ENCODE peak calls at places on chromosome 21, in eight cellular contexts. M, U, T, X, P, F, Q and R are unnamed samples.

GRCh38 chr21:41564871-41565281 is 56.9 kb upstream of the TMPRSS2 start:
- DNase-seq in M (peak; percentile 90), F (peak; percentile 67), T (no peak), U (peak; percentile 55), P (no peak), Q (peak; percentile 45), X (no peak), R (no peak)

GRCh38 chr21:42254631-42255030 is 35.7 kb downstream of the ABCG1 start:
- DNase-seq in P (peak; percentile 9), U (no peak), F (no peak), Q (no peak), T (no peak), M (no peak), X (no peak), R (no peak)

GRCh38 chr21:38136201-38136600 is 120.6 kb upstream of the KCNJ15 start:
- DNase-seq in Q (peak; percentile 46), P (no peak), T (no peak), X (peak; percentile 6), M (peak; percentile 42), U (peak; percentile 50), F (no peak), R (no peak)

GRCh38 chr21:42460391-42461184 is 35.4 kb downstream of the RSPH1 start:
- DNase-seq in M (no peak), X (no peak), T (peak; percentile 95), U (no peak), F (no peak), Q (no peak), P (no peak), R (peak; percentile 59)

GRCh38 chr21:33650929-33651505 is 8.7 kb downstream of the ITSN1 start:
- DNase-seq in M (no peak), U (no peak), Q (no peak), T (no peak), F (no peak), X (peak; percentile 55), P (no peak), R (no peak)

GRCh38 chr21:42294273-42294880 is 20.8 kb downstream of the TFF3 start:
- DNase-seq in M (no peak), U (no peak), X (no peak), F (no peak), T (no peak), Q (no peak), P (no peak), R (no peak)

GRCh38 chr21:39184050-39184980 is 1.1 kb upstream of the PSMG1 start:
- DNase-seq in T (peak; percentile 37), Q (peak; percentile 25), U (peak; percentile 5), P (no peak), X (no peak), F (no peak), M (no peak), R (no peak)

GRCh38 chr21:23452384-23453083 is 2154.7 kb downstream of the MRPL39 start:
- DNase-seq in Q (peak; percentile 13), T (no peak), M (no peak), U (no peak), P (no peak), X (no peak), F (no peak), R (no peak)

GRCh38 chr21:17613242-17613676 is 558 bp upstream of the BTG3 start:
- DNase-seq in Q (no peak), T (peak; percentile 29), M (peak; percentile 26), U (no peak), P (peak; percentile 49), X (no peak), F (no peak), R (peak; percentile 38)

GRCh38 chr21:41677671-41678015 is 89.2 kb downstream of the RIPK4 start:
- DNase-seq in P (no peak), M (no peak), Q (peak; percentile 77), X (no peak), F (no peak), T (no peak), U (no peak), R (no peak)

GRCh38 chr21:17388226-17388625 is 124.6 kb upstream of the CXADR start:
- DNase-seq in U (no peak), M (no peak), F (no peak), X (no peak), Q (no peak), P (no peak), T (peak; percentile 88), R (no peak)

GRCh38 chr21:46060596-46061061 is 37.3 kb upstream of the COL6A2 start:
- DNase-seq in Q (peak; percentile 99), U (peak; percentile 93), P (peak; percentile 84), T (no peak), X (peak; percentile 100), M (peak; percentile 100), F (peak; percentile 99), R (no peak)

GRCh38 chr21:45523411-45524101 is 18.7 kb downstream of the SLC19A1 start:
- DNase-seq in U (no peak), Q (no peak), P (peak; percentile 14), X (no peak), F (no peak), M (no peak), T (no peak), R (no peak)

DNA sequence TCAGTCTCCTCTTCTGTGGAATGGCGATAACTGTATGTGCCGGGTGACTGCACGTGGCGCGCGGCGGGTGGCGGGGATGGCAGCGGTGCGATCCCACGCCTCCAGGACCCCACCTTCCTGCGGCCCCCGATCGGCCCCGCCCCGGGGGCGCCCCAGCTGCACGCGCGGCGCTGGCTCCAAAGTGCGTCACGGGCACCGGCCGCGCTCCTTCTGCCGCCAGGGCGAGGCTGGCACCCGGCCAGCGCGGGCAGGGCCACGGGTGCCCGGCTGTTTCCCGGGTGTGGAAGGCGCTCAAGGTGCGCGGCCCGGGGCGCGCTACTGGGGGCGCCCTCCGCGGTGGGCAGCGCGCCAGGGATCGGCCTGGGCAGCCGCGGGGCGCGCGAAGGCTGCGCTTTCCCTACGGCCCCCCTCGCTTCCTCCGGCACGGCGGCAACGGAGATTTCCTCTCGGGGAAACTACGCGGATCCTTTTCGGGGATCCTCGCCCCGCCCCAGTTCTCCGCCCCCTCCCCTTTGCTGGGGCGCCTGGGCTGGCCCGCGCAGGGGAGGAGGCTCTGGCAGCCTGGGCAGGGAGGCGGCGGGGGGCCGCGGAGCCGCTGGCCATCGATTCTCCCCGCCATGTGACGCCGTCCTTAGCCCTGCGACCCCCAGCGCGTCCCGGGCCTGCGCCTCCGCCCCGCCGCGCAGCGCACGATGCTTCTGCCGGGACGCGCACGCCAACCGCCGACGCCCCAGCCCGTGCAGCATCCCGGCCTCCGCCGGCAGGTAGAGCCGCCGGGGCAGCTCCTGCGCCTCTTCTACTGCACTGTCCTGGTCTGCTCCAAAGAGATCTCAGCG is at the start of gene EVA1C:
- DNase-seq in F (no peak), P (peak; percentile 75), X (peak; percentile 30), U (no peak), M (no peak), T (no peak), Q (peak; percentile 71), R (no peak)
- TF ChIP-seq CTCF in F (no peak), P (no peak), X (peak; percentile 9), U (peak; percentile 41), M (no peak), T (no peak), Q (no peak), R (no peak)

DNA sequence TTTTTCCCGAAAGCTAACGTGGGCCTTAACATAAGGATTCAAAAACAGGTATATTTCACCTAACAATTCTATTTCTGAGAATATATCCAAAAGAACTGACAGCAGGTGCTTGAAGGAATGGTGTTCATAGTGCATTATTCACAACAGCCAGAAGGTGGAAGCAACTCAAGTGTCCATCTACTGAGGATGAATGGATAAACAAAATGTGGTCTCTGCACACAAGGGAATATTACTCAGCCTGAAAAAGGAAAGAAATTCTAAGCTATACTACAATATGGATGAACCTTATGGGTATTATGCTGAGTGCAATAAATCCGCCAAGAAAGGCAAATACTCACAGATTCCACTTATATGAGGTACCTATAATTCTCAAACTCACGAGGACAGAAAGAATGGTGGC is 6.1 kb upstream of the RIPPLY3 start:
- DNase-seq in Q (peak; percentile 49), X (no peak), P (no peak), T (no peak), F (no peak), M (no peak), U (no peak), R (no peak)
- TF ChIP-seq CTCF in Q (peak; percentile 57), X (no peak), P (no peak), T (peak; percentile 32), F (no peak), M (no peak), U (peak; percentile 48), R (no peak)

GRCh38 chr21:31682625-31683024 is 23.1 kb downstream of the SOD1 start:
- DNase-seq in M (peak; percentile 28), F (no peak), T (no peak), P (no peak), U (peak; percentile 11), Q (no peak), X (peak; percentile 52), R (no peak)

GRCh38 chr21:31687108-31687507 is 27.6 kb downstream of the SOD1 start:
- DNase-seq in P (no peak), F (no peak), Q (no peak), T (no peak), X (peak; percentile 11), U (no peak), M (no peak), R (no peak)

GRCh38 chr21:31686272-31686913 is 26.9 kb downstream of the SOD1 start:
- DNase-seq in M (no peak), U (no peak), F (no peak), T (no peak), Q (no peak), P (no peak), X (no peak), R (no peak)

GRCh38 chr21:31683029-31683428 is 23.5 kb downstream of the SOD1 start:
- DNase-seq in X (no peak), F (no peak), Q (peak; percentile 15), M (no peak), U (no peak), T (no peak), P (no peak), R (no peak)

GRCh38 chr21:31684918-31685317 is 25.4 kb downstream of the SOD1 start:
- DNase-seq in U (no peak), Q (no peak), F (no peak), T (no peak), X (no peak), M (no peak), P (no peak), R (no peak)
- TF ChIP-seq CTCF in U (no peak), Q (no peak), F (no peak), T (no peak), X (no peak), M (no peak), P (no peak), R (no peak)

GRCh38 chr21:44304041-44304738 is 4.3 kb downstream of the PFKL start:
- DNase-seq in Q (no peak), X (no peak), P (no peak), T (no peak), F (no peak), U (no peak), M (no peak), R (no peak)

GRCh38 chr21:44305691-44306090 is 5.8 kb downstream of the PFKL start:
- DNase-seq in P (no peak), X (no peak), M (no peak), U (no peak), F (no peak), Q (no peak), T (no peak), R (no peak)

GRCh38 chr21:44303490-44303981 is 3.7 kb downstream of the PFKL start:
- DNase-seq in U (no peak), X (no peak), M (no peak), Q (no peak), F (no peak), P (no peak), T (peak; percentile 50), R (no peak)

GRCh38 chr21:44306926-44307687 is 7.3 kb downstream of the PFKL start:
- DNase-seq in T (no peak), P (no peak), F (no peak), U (no peak), M (peak; percentile 11), X (peak; percentile 18), Q (no peak), R (no peak)

GRCh38 chr21:44304846-44305245 is 5.0 kb downstream of the PFKL start:
- DNase-seq in P (no peak), T (peak; percentile 72), F (no peak), X (peak; percentile 23), Q (peak; percentile 51), M (peak; percentile 37), U (no peak), R (peak; percentile 61)
- TF ChIP-seq CTCF in P (peak; percentile 45), T (peak; percentile 88), F (peak; percentile 78), X (peak; percentile 59), Q (peak; percentile 83), M (peak; percentile 75), U (peak; percentile 77), R (peak; percentile 25)